ENCODE peak calls at places on chromosome 13, in seven cellular contexts. E is breast epithelium, J is brain microvascular endothelial cell, S is HFFc6, P is esophagus squamous epithelium, N is colonic mucosa, V is adrenal gland. F is an unnamed sample.

GRCh38 chr13:41716236-41716635 is 244.7 kb downstream of the VWA8 start:
- DNase-seq in V (no peak), J (no peak), E (no peak), S (no peak), P (no peak), N (no peak), F (no peak)

GRCh38 chr13:51502206-51502651 is 49.4 kb upstream of the INTS6 start:
- DNase-seq in E (no peak), V (no peak), S (peak; percentile 45), P (no peak), N (no peak), J (no peak), F (no peak)

GRCh38 chr13:61024046-61024445 is 391.6 kb downstream of the PCDH20 start:
- DNase-seq in P (no peak), V (no peak), N (no peak), S (no peak), J (no peak), E (no peak), F (no peak)

GRCh38 chr13:113366031-113366588 is 2.2 kb upstream of the GRTP1 start:
- DNase-seq in N (no peak), J (no peak), V (no peak), E (no peak), P (no peak), S (no peak), F (no peak)

GRCh38 chr13:89061821-89062220 is 1390.7 kb downstream of the SLITRK5 start:
- DNase-seq in V (no peak), J (no peak), S (no peak), E (no peak), N (peak; percentile 33), P (no peak), F (no peak)

GRCh38 chr13:99626461-99627082 is 125.3 kb downstream of the TM9SF2 start:
- DNase-seq in P (no peak), S (peak; percentile 60), N (no peak), V (peak; percentile 43), E (no peak), J (peak; percentile 72), F (peak; percentile 58)

GRCh38 chr13:23510544-23510916 is 59.7 kb upstream of the TNFRSF19 start:
- DNase-seq in J (no peak), S (peak; percentile 64), N (no peak), E (no peak), P (no peak), V (no peak), F (peak; percentile 81)

GRCh38 chr13:27131202-27131623 is 40.4 kb downstream of the USP12 start:
- DNase-seq in E (no peak), V (no peak), P (no peak), N (peak; percentile 39), S (no peak), J (no peak), F (no peak)

GRCh38 chr13:52848455-52849190 is at the start of gene PCDH8:
- DNase-seq in V (no peak), N (no peak), P (no peak), J (no peak), S (no peak), E (no peak), F (no peak)

GRCh38 chr13:83221813-83222241 is 660.4 kb downstream of the SLITRK1 start:
- DNase-seq in P (no peak), N (no peak), S (peak; percentile 95), E (no peak), V (no peak), J (peak; percentile 30), F (peak; percentile 74)

GRCh38 chr13:93298741-93299140 is 72.1 kb downstream of the GPC6 start:
- DNase-seq in P (no peak), N (no peak), V (no peak), S (no peak), E (no peak), J (no peak), F (peak; percentile 58)

GRCh38 chr13:66106246-66106645 is 1123.9 kb downstream of the PCDH9 start:
- DNase-seq in P (no peak), S (no peak), N (no peak), V (no peak), E (no peak), J (no peak), F (no peak)

GRCh38 chr13:96141032-96141431 is 51.1 kb downstream of the HS6ST3 start:
- DNase-seq in E (no peak), N (no peak), S (no peak), P (no peak), J (no peak), V (no peak), F (peak; percentile 11)

GRCh38 chr13:36515466-36515865 is 83.2 kb downstream of the CCNA1 start:
- DNase-seq in V (no peak), N (no peak), J (no peak), P (no peak), S (no peak), E (no peak), F (no peak)

GRCh38 chr13:50224534-50224933 is 209.3 kb downstream of the KCNRG start:
- DNase-seq in E (no peak), S (no peak), J (peak; percentile 62), V (no peak), P (no peak), N (no peak), F (peak; percentile 39)

GRCh38 chr13:113547248-113547971 is 37.1 kb upstream of the TFDP1 start:
- DNase-seq in N (peak; percentile 16), P (no peak), J (no peak), E (no peak), V (peak; percentile 17), S (peak; percentile 49), F (peak; percentile 47)

GRCh38 chr13:113774177-113775107 is 15.4 kb downstream of the TMEM255B start:
- DNase-seq in J (no peak), N (no peak), S (peak; percentile 54), P (no peak), E (no peak), V (no peak), F (peak; percentile 39)

GRCh38 chr13:27839809-27840467 is 47.7 kb downstream of the GSX1 start:
- DNase-seq in S (peak; percentile 28), N (no peak), P (no peak), J (no peak), E (no peak), V (no peak), F (no peak)

GRCh38 chr13:45327253-45327954 is 13.6 kb downstream of the TPT1 start:
- DNase-seq in J (no peak), V (no peak), E (no peak), S (no peak), P (no peak), N (no peak), F (no peak)

GRCh38 chr13:90302113-90302512 is 1045.4 kb upstream of the MIR17HG start:
- DNase-seq in S (peak; percentile 14), E (no peak), J (peak; percentile 2), N (no peak), V (no peak), P (no peak), F (peak; percentile 68)

GRCh38 chr13:30341815-30342570 is 34.6 kb upstream of the KATNAL1 start:
- DNase-seq in P (no peak), V (peak; percentile 85), N (peak; percentile 62), S (peak; percentile 94), J (peak; percentile 90), E (peak; percentile 93), F (peak; percentile 94)

GRCh38 chr13:74570046-74570445 is 435.8 kb upstream of the KLF12 start:
- DNase-seq in V (no peak), P (no peak), J (no peak), E (no peak), S (no peak), N (no peak), F (no peak)

GRCh38 chr13:94312511-94313191 is 166.8 kb downstream of the DCT start:
- DNase-seq in N (no peak), E (no peak), V (no peak), J (no peak), S (no peak), P (no peak), F (no peak)

GRCh38 chr13:42076309-42076713 is 27.9 kb downstream of the DGKH start:
- DNase-seq in S (no peak), P (no peak), E (no peak), V (no peak), N (no peak), J (no peak), F (peak; percentile 9)

GRCh38 chr13:102642475-102642874 is 45.7 kb downstream of the TPP2 start:
- DNase-seq in J (no peak), V (peak; percentile 68), S (no peak), N (peak; percentile 23), P (no peak), E (peak; percentile 51), F (no peak)

GRCh38 chr13:111158136-111158805 is 43.2 kb downstream of the ARHGEF7 start:
- DNase-seq in V (no peak), P (no peak), N (no peak), E (no peak), J (no peak), S (no peak), F (peak; percentile 43)

GRCh38 chr13:111156421-111156820 is 41.3 kb downstream of the ARHGEF7 start:
- DNase-seq in E (no peak), V (no peak), S (no peak), N (no peak), J (no peak), P (no peak), F (peak; percentile 34)

GRCh38 chr13:111152836-111153235 is 37.7 kb downstream of the ARHGEF7 start:
- DNase-seq in E (no peak), N (peak; percentile 34), V (no peak), P (no peak), J (no peak), S (no peak), F (no peak)

GRCh38 chr13:111153977-111154332 is 38.8 kb downstream of the ARHGEF7 start:
- DNase-seq in N (peak; percentile 52), P (no peak), E (no peak), J (peak; percentile 26), V (no peak), S (no peak), F (peak; percentile 35)

GRCh38 chr13:111153279-111153976 is 38.3 kb downstream of the ARHGEF7 start:
- DNase-seq in V (peak; percentile 94), S (peak; percentile 84), E (peak; percentile 85), N (peak; percentile 94), P (peak; percentile 49), J (peak; percentile 86), F (peak; percentile 91)
- TF ChIP-seq CTCF in V (no peak), S (peak; percentile 36), E (peak; percentile 19), N (no peak), P (no peak), J (peak; percentile 20), F (peak; percentile 28)

GRCh38 chr13:111936267-111936925 is 130.6 kb upstream of the SOX1 start:
- DNase-seq in P (no peak), N (no peak), S (no peak), V (no peak), J (no peak), E (no peak), F (no peak)
- TF ChIP-seq CTCF in P (no peak), N (no peak), S (no peak), V (no peak), J (no peak), E (no peak), F (no peak)

GRCh38 chr13:109610517-109610916 is 175.9 kb downstream of the IRS2 start:
- DNase-seq in J (no peak), P (no peak), N (peak; percentile 37), E (no peak), V (peak; percentile 47), S (no peak), F (no peak)
- TF ChIP-seq CTCF in J (peak; percentile 61), P (no peak), N (peak; percentile 37), E (no peak), V (peak; percentile 42), S (peak; percentile 63), F (peak; percentile 34)

GRCh38 chr13:75800545-75800944 is 164.4 kb downstream of the LMO7 start:
- DNase-seq in S (no peak), E (no peak), J (no peak), P (no peak), N (no peak), V (no peak), F (no peak)
- TF ChIP-seq CTCF in S (no peak), E (no peak), J (no peak), P (no peak), N (no peak), V (no peak), F (no peak)

GRCh38 chr13:28953714-28954113 is 133.6 kb downstream of the MTUS2 start:
- DNase-seq in V (no peak), P (no peak), E (no peak), N (no peak), J (no peak), S (no peak), F (no peak)
- TF ChIP-seq CTCF in V (no peak), P (no peak), E (no peak), N (no peak), J (no peak), S (peak; percentile 40), F (no peak)